ENCODE peak calls at places on chromosome 11, in six cellular contexts. H is fibroblast of the conjunctiva, G is AG09309, Z is IMR-90, I is hypothalamus, R is cardiac fibroblast. Y is an unnamed sample.

GRCh38 chr11:12117200-12117995 is 7.0 kb downstream of the MICAL2 start:
- DNase-seq in H (no peak), G (no peak), Z (peak; percentile 76), I (no peak), R (peak; percentile 56), Y (no peak)

GRCh38 chr11:59266491-59266890 is 53.8 kb upstream of the MPEG1 start:
- DNase-seq in H (no peak), G (no peak), Z (no peak), I (no peak), R (no peak), Y (no peak)

GRCh38 chr11:73795925-73796632 is 8.4 kb downstream of the MRPL48 start:
- DNase-seq in H (no peak), G (no peak), Z (no peak), I (no peak), R (no peak), Y (no peak)

GRCh38 chr11:11620251-11620965 is 1.4 kb downstream of the GALNT18 start:
- DNase-seq in H (no peak), G (no peak), Z (peak; percentile 12), I (no peak), R (no peak), Y (no peak)

GRCh38 chr11:85590848-85591483 is 36.2 kb downstream of the DLG2 start:
- DNase-seq in H (peak; percentile 17), G (peak; percentile 21), Z (peak; percentile 36), I (no peak), R (peak; percentile 66), Y (peak; percentile 45)

GRCh38 chr11:92841719-92842118 is 127.7 kb upstream of the MTNR1B start:
- DNase-seq in H (no peak), G (no peak), Z (peak; percentile 6), I (no peak), R (peak; percentile 3), Y (no peak)

GRCh38 chr11:27471588-27472397 is 797 bp downstream of the LGR4 start:
- DNase-seq in H (no peak), G (no peak), Z (no peak), I (no peak), R (no peak), Y (no peak)

GRCh38 chr11:129041611-129042018 is 98.9 kb upstream of the TP53AIP1 start:
- DNase-seq in H (no peak), G (no peak), Z (peak; percentile 25), I (no peak), R (peak; percentile 9), Y (peak; percentile 23)

GRCh38 chr11:57643802-57644201 is 5.9 kb downstream of the YPEL4 start:
- DNase-seq in H (no peak), G (no peak), Z (peak; percentile 44), I (no peak), R (peak; percentile 14), Y (no peak)

GRCh38 chr11:15547685-15548084 is 433.0 kb downstream of the INSC start:
- DNase-seq in H (no peak), G (no peak), Z (no peak), I (no peak), R (no peak), Y (no peak)

GRCh38 chr11:45651841-45652745 is 13.3 kb downstream of the CHST1 start:
- DNase-seq in H (no peak), G (no peak), Z (no peak), I (no peak), R (no peak), Y (no peak)

GRCh38 chr11:62850911-62851806 is 11.8 kb upstream of the WDR74 start:
- DNase-seq in H (no peak), G (no peak), Z (no peak), I (no peak), R (no peak), Y (no peak)

GRCh38 chr11:13193613-13194012 is 84.0 kb upstream of the BMAL1 start:
- DNase-seq in H (no peak), G (no peak), Z (no peak), I (no peak), R (no peak), Y (no peak)

GRCh38 chr11:28343304-28344233 is 235.4 kb downstream of the METTL15 start:
- DNase-seq in H (peak; percentile 31), G (peak; percentile 48), Z (peak; percentile 95), I (no peak), R (peak; percentile 88), Y (peak; percentile 68)

GRCh38 chr11:130213143-130213978 is 53.8 kb downstream of the ST14 start:
- DNase-seq in H (no peak), G (no peak), Z (peak; percentile 6), I (peak; percentile 26), R (peak; percentile 30), Y (no peak)

GRCh38 chr11:117629891-117630538 is 167.0 kb downstream of the DSCAML1 start:
- DNase-seq in H (no peak), G (no peak), Z (no peak), I (no peak), R (no peak), Y (no peak)

GRCh38 chr11:44002191-44003093 is 45.3 kb upstream of the ACCSL start:
- DNase-seq in H (no peak), G (no peak), Z (no peak), I (no peak), R (no peak), Y (no peak)

GRCh38 chr11:62025429-62026105 is 58.1 kb upstream of the FTH1 start:
- DNase-seq in H (peak; percentile 95), G (peak; percentile 95), Z (peak; percentile 91), I (peak; percentile 21), R (peak; percentile 98), Y (peak; percentile 95)

GRCh38 chr11:72629266-72629665 is 45.0 kb downstream of the PDE2A start:
- DNase-seq in H (no peak), G (no peak), Z (no peak), I (no peak), R (no peak), Y (no peak)

GRCh38 chr11:36774603-36775002 is 176.6 kb upstream of the RAG2 start:
- DNase-seq in H (peak; percentile 23), G (peak; percentile 13), Z (peak; percentile 17), I (no peak), R (peak; percentile 64), Y (peak; percentile 34)

GRCh38 chr11:94279996-94280395 is 24.4 kb upstream of the IZUMO1R start:
- DNase-seq in H (no peak), G (no peak), Z (no peak), I (no peak), R (no peak), Y (no peak)

GRCh38 chr11:71097506-71098240 is 154.7 kb downstream of the SHANK2 start:
- DNase-seq in H (no peak), G (no peak), Z (no peak), I (no peak), R (no peak), Y (no peak)

GRCh38 chr11:35148163-35148562 is 9.2 kb downstream of the CD44 start:
- DNase-seq in H (no peak), G (no peak), Z (no peak), I (no peak), R (no peak), Y (no peak)

GRCh38 chr11:69760319-69760718 is 14.8 kb downstream of the FGF4 start:
- DNase-seq in H (no peak), G (no peak), Z (no peak), I (no peak), R (no peak), Y (no peak)

GRCh38 chr11:21396351-21397008 is 727.1 kb downstream of the NELL1 start:
- DNase-seq in H (no peak), G (no peak), Z (no peak), I (no peak), R (no peak), Y (no peak)

GRCh38 chr11:69398529-69399492 is 82.7 kb upstream of the LINC01488 start:
- DNase-seq in H (no peak), G (peak; percentile 29), Z (peak; percentile 26), I (no peak), R (no peak), Y (peak; percentile 83)

GRCh38 chr11:15947681-15948648 is 408.4 kb downstream of the SOX6 start:
- DNase-seq in H (no peak), G (no peak), Z (no peak), I (no peak), R (no peak), Y (no peak)

GRCh38 chr11:1500466-1501420 is 14.2 kb upstream of the MOB2 start:
- DNase-seq in H (no peak), G (no peak), Z (no peak), I (no peak), R (no peak), Y (no peak)

GRCh38 chr11:122170815-122171475 is 54.9 kb upstream of the BLID start:
- DNase-seq in H (no peak), G (no peak), Z (peak; percentile 94), I (no peak), R (peak; percentile 90), Y (peak; percentile 29)

GRCh38 chr11:34150494-34151151 is 45.2 kb downstream of the NAT10 start:
- DNase-seq in H (no peak), G (no peak), Z (no peak), I (no peak), R (no peak), Y (no peak)

GRCh38 chr11:64327993-64328392 is 10.1 kb downstream of the PRDX5 start:
- DNase-seq in H (no peak), G (no peak), Z (no peak), I (no peak), R (no peak), Y (no peak)

GRCh38 chr11:24965780-24966179 is 468.9 kb downstream of the LUZP2 start:
- DNase-seq in H (no peak), G (no peak), Z (no peak), I (no peak), R (no peak), Y (no peak)

GRCh38 chr11:1628506-1629325 is 859 bp upstream of the KRTAP5-5 start:
- DNase-seq in H (no peak), G (no peak), Z (peak; percentile 9), I (peak; percentile 40), R (peak; percentile 28), Y (no peak)

GRCh38 chr11:116840746-116841296 is 3.4 kb upstream of the APOA1 start:
- DNase-seq in H (no peak), G (no peak), Z (no peak), I (no peak), R (no peak), Y (no peak)

GRCh38 chr11:88402784-88403183 is 65.2 kb upstream of the CTSC start:
- DNase-seq in H (no peak), G (no peak), Z (peak; percentile 77), I (no peak), R (peak; percentile 89), Y (no peak)

GRCh38 chr11:93796424-93796823 is 12.3 kb downstream of the MED17 start:
- DNase-seq in H (no peak), G (no peak), Z (no peak), I (no peak), R (no peak), Y (no peak)

GRCh38 chr11:103086461-103086860 is 5.5 kb downstream of the DCUN1D5 start:
- DNase-seq in H (no peak), G (no peak), Z (peak; percentile 36), I (no peak), R (peak; percentile 39), Y (no peak)

GRCh38 chr11:71383461-71383860 is 64.7 kb downstream of the DHCR7 start:
- DNase-seq in H (no peak), G (no peak), Z (no peak), I (no peak), R (no peak), Y (no peak)

GRCh38 chr11:101341578-101341977 is 212.0 kb upstream of the PGR start:
- DNase-seq in H (no peak), G (no peak), Z (no peak), I (no peak), R (no peak), Y (peak; percentile 6)